ENCODE peak calls at places on chromosomes 2 and 18, in six cellular contexts. F, I, A, Y, S and G are unnamed samples.

GRCh38 chr2:27202829-27203228 is 9.0 kb upstream of the ATRAID start:
- DNase-seq in Y (no peak), S (no peak), I (no peak), A (no peak), F (no peak), G (no peak)

GRCh38 chr2:181036848-181037603 is 56.6 kb downstream of the UBE2E3 start:
- DNase-seq in A (no peak), F (no peak), I (no peak), Y (peak), S (peak), G (no peak)

GRCh38 chr2:103121106-103121505 is 359.3 kb downstream of the TMEM182 start:
- DNase-seq in F (no peak), A (no peak), Y (no peak), I (no peak), S (no peak), G (no peak)

GRCh38 chr2:207692206-207693065 is 19.0 kb upstream of the CCNYL1 start:
- DNase-seq in Y (no peak), S (peak), I (peak), A (peak), F (no peak), G (peak)

GRCh38 chr2:178819147-178819875 is 12.1 kb upstream of the TTN start:
- DNase-seq in I (no peak), Y (no peak), F (no peak), A (no peak), S (no peak), G (no peak)

GRCh38 chr2:226721541-226721940 is 78.1 kb downstream of the IRS1 start:
- DNase-seq in Y (no peak), F (peak), A (no peak), I (peak), S (no peak), G (peak)

GRCh38 chr2:233928594-233929351 is 11.6 kb downstream of the TRPM8 start:
- DNase-seq in I (no peak), F (no peak), S (peak), Y (no peak), A (peak), G (no peak)

GRCh38 chr2:45119038-45119437 is 109.8 kb upstream of the SIX2 start:
- DNase-seq in S (peak), F (no peak), A (no peak), I (no peak), Y (peak), G (no peak)

GRCh38 chr2:238098854-238099708 is 1.1 kb upstream of the ESPNL start:
- DNase-seq in Y (no peak), A (peak), I (no peak), S (peak), F (no peak), G (no peak)

GRCh38 chr2:238370482-238371372 is 50.4 kb downstream of the TRAF3IP1 start:
- DNase-seq in Y (no peak), F (peak), I (peak), A (peak), S (peak), G (peak)

GRCh38 chr2:98254504-98255059 is 91.7 kb upstream of the CNGA3 start:
- DNase-seq in Y (no peak), F (no peak), A (no peak), I (no peak), S (no peak), G (no peak)

GRCh38 chr2:128441341-128442052 is 122.8 kb upstream of the HS6ST1 start:
- DNase-seq in Y (no peak), S (no peak), F (no peak), I (no peak), A (peak), G (peak)

GRCh38 chr18:42736074-42736473 is 379.4 kb downstream of the RIT2 start:
- DNase-seq in F (no peak), I (no peak), A (no peak), Y (no peak), S (no peak), G (no peak)